ENCODE peak calls at places on chromosome 12, in five cellular contexts. J is transverse colon, V is GM12878, A is SK-N-SH, O is H1. G is an unnamed sample.

GRCh38 chr12:6200266-6201198 is at the start of gene CD9:
- DNase-seq in J (peak), V (no peak), A (peak), O (no peak), G (peak)

GRCh38 chr12:108325549-108325948 is 13.6 kb downstream of the CMKLR1 start:
- DNase-seq in J (no peak), V (no peak), A (no peak), O (no peak), G (no peak)

GRCh38 chr12:29228474-29229157 is 79.5 kb downstream of the FAR2 start:
- DNase-seq in J (no peak), V (no peak), A (no peak), O (no peak), G (no peak)

GRCh38 chr12:132026061-132026795 is 76.5 kb downstream of the EP400 start:
- DNase-seq in J (no peak), V (no peak), A (no peak), O (no peak), G (no peak)

GRCh38 chr12:6618483-6618882 is 11.3 kb upstream of the CHD4 start:
- DNase-seq in J (no peak), V (no peak), A (no peak), O (no peak), G (no peak)

GRCh38 chr12:132560831-132561783 is 49.3 kb downstream of the LRCOL1 start:
- DNase-seq in J (peak), V (peak), A (peak), O (peak), G (peak)

GRCh38 chr12:9721394-9722092 is 11.4 kb downstream of the CLECL1 start:
- DNase-seq in J (no peak), V (peak), A (no peak), O (no peak), G (no peak)

GRCh38 chr12:62468394-62468793 is 1.8 kb downstream of the MON2 start:
- DNase-seq in J (no peak), V (no peak), A (no peak), O (no peak), G (no peak)

GRCh38 chr12:11164384-11164783 is 6.6 kb upstream of the SMIM10L1 start:
- DNase-seq in J (no peak), V (no peak), A (no peak), O (no peak), G (no peak)

GRCh38 chr12:115771065-115771464 is 506.4 kb downstream of the MED13L start:
- DNase-seq in J (no peak), V (no peak), A (peak), O (no peak), G (no peak)

GRCh38 chr12:24738436-24738835 is 210.5 kb downstream of the BCAT1 start:
- DNase-seq in J (no peak), V (no peak), A (no peak), O (no peak), G (no peak)

GRCh38 chr12:100661300-100661951 is 87.9 kb downstream of the GAS2L3 start:
- DNase-seq in J (no peak), V (no peak), A (no peak), O (no peak), G (no peak)

GRCh38 chr12:53820503-53820902 is 68.7 kb upstream of the CISTR start:
- DNase-seq in J (no peak), V (no peak), A (no peak), O (no peak), G (no peak)

GRCh38 chr12:132812631-132813305 is 15.9 kb downstream of the GOLGA3 start:
- DNase-seq in J (no peak), V (no peak), A (no peak), O (no peak), G (no peak)

GRCh38 chr12:56256326-56256960 is 1.7 kb downstream of the ANKRD52 start:
- DNase-seq in J (no peak), V (no peak), A (no peak), O (no peak), G (no peak)

GRCh38 chr12:685388-685787 is 22.1 kb upstream of the NINJ2 start:
- DNase-seq in J (peak), V (peak), A (no peak), O (no peak), G (no peak)

GRCh38 chr12:27018071-27018470 is 3.9 kb upstream of the TM7SF3 start:
- DNase-seq in J (no peak), V (no peak), A (no peak), O (no peak), G (no peak)

GRCh38 chr12:58765076-58765475 is 155.2 kb downstream of the LRIG3 start:
- DNase-seq in J (no peak), V (no peak), A (no peak), O (no peak), G (no peak)

GRCh38 chr12:50059440-50060119 is 2.2 kb downstream of the ASIC1 start:
- DNase-seq in J (no peak), V (no peak), A (no peak), O (no peak), G (no peak)

GRCh38 chr12:121214855-121215745 is 5.2 kb downstream of the P2RX4 start:
- DNase-seq in J (no peak), V (no peak), A (no peak), O (no peak), G (peak)

GRCh38 chr12:72072613-72073212 is 134.1 kb downstream of the TPH2 start:
- DNase-seq in J (no peak), V (no peak), A (peak), O (no peak), G (no peak)

GRCh38 chr12:13093850-13094225 is 9.6 kb downstream of the GSG1 start:
- DNase-seq in J (no peak), V (no peak), A (no peak), O (no peak), G (no peak)

GRCh38 chr12:39646963-39647362 is 27.4 kb upstream of the ABCD2 start:
- DNase-seq in J (no peak), V (no peak), A (no peak), O (no peak), G (no peak)

GRCh38 chr12:127191124-127191523 is 1075.8 kb upstream of the TMEM132C start:
- DNase-seq in J (no peak), V (no peak), A (no peak), O (no peak), G (no peak)

GRCh38 chr12:3049596-3050314 is 27.4 kb upstream of the TSPAN9 start:
- DNase-seq in J (no peak), V (no peak), A (no peak), O (no peak), G (no peak)

GRCh38 chr12:122847921-122848421 is 12.7 kb downstream of the HIP1R start:
- DNase-seq in J (no peak), V (no peak), A (peak), O (no peak), G (no peak)

GRCh38 chr12:27221625-27222387 is 22.3 kb upstream of the STK38L start:
- DNase-seq in J (no peak), V (peak), A (no peak), O (no peak), G (no peak)

GRCh38 chr12:91370086-91370868 is 187.7 kb upstream of the DCN start:
- DNase-seq in J (no peak), V (no peak), A (no peak), O (no peak), G (no peak)

GRCh38 chr12:11227373-11227772 is 40.6 kb upstream of the TAS2R42 start:
- DNase-seq in J (no peak), V (no peak), A (no peak), O (no peak), G (no peak)

GRCh38 chr12:123269395-123269892 is 2.2 kb downstream of the CDK2AP1 start:
- DNase-seq in J (peak), V (no peak), A (peak), O (no peak), G (peak)

DNA sequence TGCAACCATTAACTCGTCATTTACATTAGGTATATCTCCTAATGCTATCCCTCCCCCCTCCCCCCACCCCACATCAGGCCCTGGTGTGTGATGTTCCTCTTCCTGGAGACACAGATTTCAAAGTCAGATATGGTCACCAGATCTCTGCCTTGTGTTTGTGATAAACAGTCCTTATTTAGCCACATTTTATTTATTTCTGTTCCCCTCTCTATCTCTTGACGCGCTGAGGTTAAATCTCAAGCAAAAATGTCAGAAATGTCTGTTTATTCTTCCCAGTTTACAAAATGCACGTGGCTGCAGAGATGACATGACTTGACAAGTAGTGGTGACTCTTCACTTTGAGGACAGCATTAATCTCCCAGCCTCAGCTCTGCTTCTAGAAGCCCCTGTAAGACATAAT is 11.5 kb upstream of the RASSF3 start:
- DNase-seq in J (no peak), V (no peak), A (peak), O (no peak), G (no peak)
- TF ChIP-seq EP300 in J (no peak), V (no peak), A (no peak), O (no peak), G (no peak)

GRCh38 chr12:31460024-31460423 is 130.9 kb downstream of the DENND5B start:
- DNase-seq in J (no peak), V (no peak), A (no peak), O (no peak), G (no peak)
- TF ChIP-seq POLR2AphosphoS5 in J (no peak), V (no peak), A (no peak), O (no peak), G (no peak)

DNA sequence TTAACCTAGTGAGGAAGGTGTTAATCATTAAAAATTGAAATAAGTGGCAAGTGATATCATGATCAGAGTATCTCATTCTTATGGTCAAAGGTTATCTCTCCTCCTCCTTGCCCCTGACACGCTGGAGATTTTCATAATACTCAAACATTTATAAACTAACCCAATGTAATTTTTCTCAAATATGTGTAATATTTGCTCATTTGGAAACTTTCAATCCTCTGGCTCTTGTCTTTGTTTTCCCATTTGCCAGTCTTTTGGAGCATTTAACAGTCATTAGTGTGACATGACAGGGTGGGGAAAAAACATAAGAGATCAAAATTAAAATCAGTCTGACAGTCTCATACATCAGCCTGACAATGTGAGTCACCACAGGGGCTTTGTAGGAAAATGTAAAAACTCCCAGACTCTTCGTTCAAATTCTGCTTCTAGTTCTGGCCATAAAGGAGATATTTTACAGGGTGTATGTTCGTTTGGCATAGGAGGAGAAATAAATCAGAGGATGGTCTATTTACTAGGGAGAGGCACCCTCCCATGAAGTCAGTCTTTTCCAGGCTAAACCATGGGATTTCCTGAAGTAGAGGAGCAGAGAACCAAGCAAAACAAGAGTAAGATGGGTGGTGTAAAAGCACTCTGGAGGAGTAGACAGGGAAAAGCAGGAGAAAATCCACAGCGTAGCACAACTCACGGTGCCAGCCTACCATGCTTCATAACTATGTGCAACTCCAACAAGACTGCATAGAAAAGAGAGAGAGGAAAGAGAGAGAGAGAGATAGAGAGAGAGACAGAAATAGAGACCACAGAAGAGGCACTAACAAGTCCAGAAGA is 369.2 kb upstream of the PDE3A start:
- DNase-seq in J (no peak), V (no peak), A (no peak), O (no peak), G (no peak)
- TF ChIP-seq EP300 in J (no peak), V (no peak), A (no peak), O (no peak), G (no peak)

GRCh38 chr12:118061011-118061875 is at the start of gene WSB2:
- DNase-seq in J (peak), V (no peak), A (peak), O (no peak), G (peak)
- TF ChIP-seq POLR2AphosphoS5 in J (no peak), V (no peak), A (peak), O (peak), G (peak)

GRCh38 chr12:42556917-42557316 is 32.6 kb downstream of the PRICKLE1 start:
- DNase-seq in J (no peak), V (no peak), A (no peak), O (no peak), G (no peak)

GRCh38 chr12:42552822-42553221 is 36.7 kb downstream of the PRICKLE1 start:
- DNase-seq in J (no peak), V (no peak), A (no peak), O (no peak), G (no peak)

GRCh38 chr12:42560977-42561376 is 28.6 kb downstream of the PRICKLE1 start:
- DNase-seq in J (no peak), V (no peak), A (no peak), O (no peak), G (no peak)

DNA sequence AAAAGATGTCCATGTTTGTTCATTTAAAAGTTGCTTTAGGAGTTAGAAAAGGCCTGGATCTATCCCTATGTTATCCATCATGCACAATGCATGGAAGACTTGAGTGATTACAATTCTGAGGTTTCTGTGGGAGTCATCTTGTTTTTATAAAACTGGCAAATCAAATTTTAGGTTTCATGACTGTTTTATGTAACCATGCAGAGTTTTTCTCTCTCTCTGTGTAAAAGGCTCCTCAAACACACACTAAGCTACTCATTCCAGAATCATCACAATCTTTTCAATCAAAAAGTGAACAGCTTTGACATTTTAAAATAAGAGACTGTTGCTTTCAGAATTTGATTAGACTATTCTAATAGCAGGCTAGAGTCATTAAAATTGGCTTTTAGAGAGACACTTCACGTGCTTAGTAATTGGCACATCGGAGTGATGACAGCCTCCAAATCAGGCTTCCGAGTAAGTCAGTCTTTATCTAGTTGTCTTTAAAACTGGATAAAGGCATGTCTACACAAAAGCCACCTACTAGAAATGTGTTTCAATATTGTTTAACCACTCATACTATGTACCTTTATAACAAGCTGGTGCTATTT is 31.9 kb downstream of the PRICKLE1 start:
- DNase-seq in J (no peak), V (no peak), A (peak), O (no peak), G (no peak)
- TF ChIP-seq EP300 in J (no peak), V (no peak), A (no peak), O (no peak), G (no peak)

GRCh38 chr12:68449196-68449595 is 117.0 kb upstream of the MDM1 start:
- DNase-seq in J (no peak), V (no peak), A (no peak), O (no peak), G (no peak)

GRCh38 chr12:68450947-68451260 is 118.7 kb upstream of the MDM1 start:
- DNase-seq in J (no peak), V (no peak), A (no peak), O (no peak), G (no peak)

GRCh38 chr12:68453278-68453677 is 121.1 kb upstream of the MDM1 start:
- DNase-seq in J (no peak), V (no peak), A (no peak), O (no peak), G (no peak)

GRCh38 chr12:68453876-68454275 is 121.7 kb upstream of the MDM1 start:
- DNase-seq in J (no peak), V (no peak), A (no peak), O (no peak), G (no peak)

DNA sequence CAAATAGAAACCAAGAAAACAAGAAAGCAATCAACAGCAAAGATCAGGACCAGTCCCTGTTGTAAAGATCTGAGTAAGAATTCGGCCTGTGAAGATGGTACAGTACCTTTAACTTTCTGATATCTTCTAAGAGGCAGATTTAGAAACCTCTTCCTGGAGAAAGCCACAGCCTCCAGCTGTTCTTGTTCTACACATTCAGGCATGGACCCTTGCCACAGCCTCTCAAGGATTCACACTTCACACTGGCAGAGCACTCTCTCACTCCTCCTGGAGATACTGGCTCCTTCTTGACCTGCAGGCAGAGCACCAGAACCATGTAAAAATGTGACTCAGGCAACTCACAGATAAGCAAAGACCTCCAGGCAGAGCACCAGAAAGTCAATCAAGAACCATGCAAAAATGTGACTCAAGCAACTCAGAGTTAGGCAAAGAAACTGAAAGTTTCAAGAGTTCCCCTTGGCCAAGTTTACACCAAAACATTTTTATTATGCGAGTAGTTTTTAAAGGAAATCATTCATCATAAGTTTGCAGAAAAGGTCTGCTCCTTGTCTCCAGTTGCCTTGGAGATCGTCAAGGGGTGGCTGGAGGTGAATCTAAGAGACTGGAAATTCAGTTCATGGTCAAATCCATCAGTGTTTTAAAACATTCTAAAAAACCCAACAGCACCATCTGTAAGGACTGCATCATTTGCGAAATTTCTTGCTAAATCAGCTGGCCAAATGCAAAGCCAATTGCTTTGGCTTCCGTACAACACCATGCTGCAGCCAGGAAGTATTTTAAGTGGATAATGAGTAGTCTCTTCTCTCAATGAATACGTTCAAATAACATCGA is 119.3 kb upstream of the MDM1 start:
- DNase-seq in J (peak), V (peak), A (no peak), O (no peak), G (peak)
- TF ChIP-seq POLR2AphosphoS5 in J (peak), V (no peak), A (no peak), O (no peak), G (peak)

GRCh38 chr12:109726106-109726497 is 12.5 kb downstream of the FAM222A start:
- DNase-seq in J (no peak), V (no peak), A (peak), O (no peak), G (no peak)

GRCh38 chr12:109727746-109728726 is 14.4 kb downstream of the FAM222A start:
- DNase-seq in J (no peak), V (no peak), A (peak), O (no peak), G (no peak)

GRCh38 chr12:109726511-109727038 is 12.9 kb downstream of the FAM222A start:
- DNase-seq in J (no peak), V (no peak), A (peak), O (no peak), G (no peak)

GRCh38 chr12:109725321-109726105 is 11.9 kb downstream of the FAM222A start:
- DNase-seq in J (no peak), V (no peak), A (peak), O (no peak), G (no peak)

DNA sequence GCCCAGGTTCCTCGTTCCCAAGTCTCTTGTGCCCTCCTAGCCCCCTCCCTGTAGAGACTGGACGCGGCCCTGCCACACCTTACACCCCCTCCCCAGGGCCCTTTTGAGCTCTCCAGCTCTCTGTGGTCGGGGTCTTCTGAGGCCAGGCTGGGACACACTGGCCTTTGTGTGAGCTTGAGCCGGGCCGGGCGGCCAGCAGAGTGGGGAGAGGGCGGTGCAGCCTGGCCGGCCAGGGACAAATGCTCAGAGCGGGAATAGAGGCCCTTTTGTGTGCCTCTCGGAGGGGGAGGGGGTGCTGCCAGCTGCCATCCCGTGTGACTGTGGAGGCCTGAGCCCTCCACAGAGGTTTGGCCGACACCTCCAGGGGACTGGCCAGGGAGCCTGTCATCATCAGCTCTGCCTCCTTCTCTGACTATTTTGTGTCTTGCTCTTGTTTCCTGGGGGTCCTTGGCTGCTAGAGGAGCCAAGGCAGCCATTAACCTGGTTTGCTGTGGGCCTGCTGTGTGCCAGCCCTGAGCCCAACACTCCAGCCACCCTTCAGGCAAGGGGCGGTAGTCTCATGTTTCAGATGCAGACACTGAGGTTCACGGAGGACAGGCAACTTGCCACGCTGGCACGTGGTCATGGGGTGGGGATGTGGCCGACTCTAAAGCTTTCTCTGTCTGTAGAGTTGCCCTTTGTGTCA is 13.6 kb downstream of the FAM222A start:
- DNase-seq in J (no peak), V (no peak), A (peak), O (no peak), G (peak)
- TF ChIP-seq EP300 in J (no peak), V (no peak), A (no peak), O (no peak), G (no peak)